ENCODE peak calls at places on chromosomes 2 and 18, in nine cellular contexts. One of them, this sample, is unnamed.

GRCh38 chr2:219525533-219526232 is 11.4 kb downstream of the ASIC4 start:
- DNase-seq in activated T-cell treated with anti-CD3 and anti-CD28 coated beads, Interleukin-2, amount 50 U/mL, for 1 hour: no peak
- DNase-seq in AG08395: no peak
- DNase-seq in B cell: no peak
- DNase-seq in nephron progenitor cell: no peak
- DNase-seq in HTR-8/SVneo: no peak
- DNase-seq in astrocyte of the spinal cord: no peak
- DNase-seq in A549: no peak
- DNase-seq in putamen: no peak
- DNase-seq in this sample: no peak

GRCh38 chr2:60116167-60116870 is 437.1 kb downstream of the BCL11A start:
- DNase-seq in astrocyte of the spinal cord: no peak
- DNase-seq in B cell: no peak
- DNase-seq in nephron progenitor cell: no peak
- DNase-seq in HTR-8/SVneo: no peak
- DNase-seq in AG08395: no peak
- DNase-seq in putamen: no peak
- DNase-seq in activated T-cell treated with anti-CD3 and anti-CD28 coated beads, Interleukin-2, amount 50 U/mL, for 1 hour: no peak
- DNase-seq in A549: no peak
- DNase-seq in this sample: no peak

GRCh38 chr2:95206086-95206485 is 1.2 kb upstream of the ZNF892 start:
- DNase-seq in HTR-8/SVneo: no peak
- DNase-seq in AG08395: no peak
- DNase-seq in putamen: no peak
- DNase-seq in astrocyte of the spinal cord: no peak
- DNase-seq in activated T-cell treated with anti-CD3 and anti-CD28 coated beads, Interleukin-2, amount 50 U/mL, for 1 hour: no peak
- DNase-seq in nephron progenitor cell: peak; percentile 16
- DNase-seq in B cell: no peak
- DNase-seq in A549: no peak
- DNase-seq in this sample: no peak

GRCh38 chr2:239111401-239112100 is 263.7 kb downstream of the TWIST2 start:
- DNase-seq in B cell: no peak
- DNase-seq in activated T-cell treated with anti-CD3 and anti-CD28 coated beads, Interleukin-2, amount 50 U/mL, for 1 hour: no peak
- DNase-seq in astrocyte of the spinal cord: no peak
- DNase-seq in A549: no peak
- DNase-seq in putamen: no peak
- DNase-seq in nephron progenitor cell: no peak
- DNase-seq in AG08395: no peak
- DNase-seq in HTR-8/SVneo: no peak
- DNase-seq in this sample: no peak

GRCh38 chr2:240784629-240785423 is 35.2 kb downstream of the KIF1A start:
- DNase-seq in AG08395: no peak
- DNase-seq in A549: no peak
- DNase-seq in HTR-8/SVneo: no peak
- DNase-seq in astrocyte of the spinal cord: no peak
- DNase-seq in putamen: no peak
- DNase-seq in B cell: no peak
- DNase-seq in activated T-cell treated with anti-CD3 and anti-CD28 coated beads, Interleukin-2, amount 50 U/mL, for 1 hour: no peak
- DNase-seq in nephron progenitor cell: peak; percentile 1
- DNase-seq in this sample: no peak

GRCh38 chr2:157468931-157469708 is 25.2 kb upstream of the CYTIP start:
- DNase-seq in AG08395: peak; percentile 50
- DNase-seq in putamen: no peak
- DNase-seq in activated T-cell treated with anti-CD3 and anti-CD28 coated beads, Interleukin-2, amount 50 U/mL, for 1 hour: no peak
- DNase-seq in B cell: peak; percentile 84
- DNase-seq in HTR-8/SVneo: peak; percentile 30
- DNase-seq in astrocyte of the spinal cord: peak; percentile 58
- DNase-seq in A549: no peak
- DNase-seq in nephron progenitor cell: no peak
- DNase-seq in this sample: peak; percentile 62

GRCh38 chr2:129717560-129718128 is 261.8 kb upstream of the RAB6C start:
- DNase-seq in putamen: no peak
- DNase-seq in AG08395: no peak
- DNase-seq in astrocyte of the spinal cord: no peak
- DNase-seq in nephron progenitor cell: peak; percentile 23
- DNase-seq in activated T-cell treated with anti-CD3 and anti-CD28 coated beads, Interleukin-2, amount 50 U/mL, for 1 hour: no peak
- DNase-seq in A549: no peak
- DNase-seq in B cell: no peak
- DNase-seq in HTR-8/SVneo: no peak
- DNase-seq in this sample: no peak

GRCh38 chr2:160042054-160042453 is 20.4 kb downstream of the PLA2R1 start:
- DNase-seq in AG08395: no peak
- DNase-seq in astrocyte of the spinal cord: no peak
- DNase-seq in activated T-cell treated with anti-CD3 and anti-CD28 coated beads, Interleukin-2, amount 50 U/mL, for 1 hour: no peak
- DNase-seq in putamen: no peak
- DNase-seq in nephron progenitor cell: no peak
- DNase-seq in A549: no peak
- DNase-seq in HTR-8/SVneo: no peak
- DNase-seq in B cell: no peak
- DNase-seq in this sample: no peak

GRCh38 chr2:204634564-204634963 is 89.3 kb downstream of the PARD3B start:
- DNase-seq in HTR-8/SVneo: no peak
- DNase-seq in AG08395: no peak
- DNase-seq in astrocyte of the spinal cord: no peak
- DNase-seq in A549: no peak
- DNase-seq in activated T-cell treated with anti-CD3 and anti-CD28 coated beads, Interleukin-2, amount 50 U/mL, for 1 hour: no peak
- DNase-seq in putamen: no peak
- DNase-seq in B cell: no peak
- DNase-seq in nephron progenitor cell: no peak
- DNase-seq in this sample: no peak

GRCh38 chr2:58688813-58689212 is 447.7 kb upstream of the FANCL start:
- DNase-seq in HTR-8/SVneo: no peak
- DNase-seq in astrocyte of the spinal cord: no peak
- DNase-seq in B cell: no peak
- DNase-seq in activated T-cell treated with anti-CD3 and anti-CD28 coated beads, Interleukin-2, amount 50 U/mL, for 1 hour: no peak
- DNase-seq in A549: no peak
- DNase-seq in AG08395: no peak
- DNase-seq in putamen: no peak
- DNase-seq in nephron progenitor cell: no peak
- DNase-seq in this sample: no peak

GRCh38 chr2:109259671-109260070 is 130.7 kb downstream of the SH3RF3 start:
- DNase-seq in AG08395: no peak
- DNase-seq in putamen: no peak
- DNase-seq in B cell: no peak
- DNase-seq in nephron progenitor cell: no peak
- DNase-seq in A549: no peak
- DNase-seq in HTR-8/SVneo: no peak
- DNase-seq in activated T-cell treated with anti-CD3 and anti-CD28 coated beads, Interleukin-2, amount 50 U/mL, for 1 hour: no peak
- DNase-seq in astrocyte of the spinal cord: no peak
- DNase-seq in this sample: no peak

GRCh38 chr2:23658466-23658942 is 268.4 kb downstream of the ATAD2B start:
- DNase-seq in AG08395: no peak
- DNase-seq in B cell: no peak
- DNase-seq in astrocyte of the spinal cord: no peak
- DNase-seq in activated T-cell treated with anti-CD3 and anti-CD28 coated beads, Interleukin-2, amount 50 U/mL, for 1 hour: no peak
- DNase-seq in putamen: peak; percentile 22
- DNase-seq in A549: no peak
- DNase-seq in nephron progenitor cell: peak; percentile 60
- DNase-seq in HTR-8/SVneo: no peak
- DNase-seq in this sample: peak; percentile 59

GRCh38 chr2:159605441-159606178 is 10.7 kb downstream of the BAZ2B start:
- DNase-seq in AG08395: no peak
- DNase-seq in A549: no peak
- DNase-seq in activated T-cell treated with anti-CD3 and anti-CD28 coated beads, Interleukin-2, amount 50 U/mL, for 1 hour: no peak
- DNase-seq in HTR-8/SVneo: no peak
- DNase-seq in nephron progenitor cell: no peak
- DNase-seq in B cell: no peak
- DNase-seq in astrocyte of the spinal cord: no peak
- DNase-seq in putamen: no peak
- DNase-seq in this sample: no peak

GRCh38 chr2:124112966-124113365 is 87.9 kb downstream of the CNTNAP5 start:
- DNase-seq in AG08395: no peak
- DNase-seq in putamen: no peak
- DNase-seq in B cell: no peak
- DNase-seq in HTR-8/SVneo: no peak
- DNase-seq in nephron progenitor cell: no peak
- DNase-seq in activated T-cell treated with anti-CD3 and anti-CD28 coated beads, Interleukin-2, amount 50 U/mL, for 1 hour: no peak
- DNase-seq in astrocyte of the spinal cord: peak; percentile 3
- DNase-seq in A549: no peak
- DNase-seq in this sample: no peak

GRCh38 chr2:162490795-162491470 is 147.0 kb downstream of the GCA start:
- DNase-seq in A549: no peak
- DNase-seq in activated T-cell treated with anti-CD3 and anti-CD28 coated beads, Interleukin-2, amount 50 U/mL, for 1 hour: no peak
- DNase-seq in nephron progenitor cell: no peak
- DNase-seq in putamen: no peak
- DNase-seq in astrocyte of the spinal cord: no peak
- DNase-seq in HTR-8/SVneo: no peak
- DNase-seq in B cell: no peak
- DNase-seq in AG08395: no peak
- DNase-seq in this sample: no peak

GRCh38 chr18:58541789-58542425 is 87.0 kb downstream of the ALPK2 start:
- DNase-seq in B cell: peak; percentile 54
- DNase-seq in A549: peak; percentile 73
- DNase-seq in activated T-cell treated with anti-CD3 and anti-CD28 coated beads, Interleukin-2, amount 50 U/mL, for 1 hour: no peak
- DNase-seq in HTR-8/SVneo: peak; percentile 84
- DNase-seq in astrocyte of the spinal cord: peak; percentile 99
- DNase-seq in nephron progenitor cell: no peak
- DNase-seq in putamen: no peak
- DNase-seq in AG08395: peak; percentile 95
- DNase-seq in this sample: no peak

GRCh38 chr18:21933931-21934765 is 193.6 kb downstream of the MIB1 start:
- DNase-seq in putamen: no peak
- DNase-seq in A549: no peak
- DNase-seq in HTR-8/SVneo: no peak
- DNase-seq in activated T-cell treated with anti-CD3 and anti-CD28 coated beads, Interleukin-2, amount 50 U/mL, for 1 hour: no peak
- DNase-seq in astrocyte of the spinal cord: no peak
- DNase-seq in B cell: no peak
- DNase-seq in AG08395: no peak
- DNase-seq in nephron progenitor cell: no peak
- DNase-seq in this sample: no peak

GRCh38 chr2:240231838-240232244 is 91.4 kb upstream of the OTOS start:
- DNase-seq in putamen: no peak
- DNase-seq in B cell: no peak
- DNase-seq in A549: no peak
- DNase-seq in nephron progenitor cell: no peak
- DNase-seq in astrocyte of the spinal cord: no peak
- DNase-seq in HTR-8/SVneo: no peak
- DNase-seq in activated T-cell treated with anti-CD3 and anti-CD28 coated beads, Interleukin-2, amount 50 U/mL, for 1 hour: peak; percentile 13
- DNase-seq in AG08395: no peak
- DNase-seq in this sample: no peak

GRCh38 chr2:241843321-241844065 is 15.2 kb downstream of the PDCD1 start:
- DNase-seq in AG08395: no peak
- DNase-seq in B cell: no peak
- DNase-seq in astrocyte of the spinal cord: no peak
- DNase-seq in A549: no peak
- DNase-seq in HTR-8/SVneo: no peak
- DNase-seq in activated T-cell treated with anti-CD3 and anti-CD28 coated beads, Interleukin-2, amount 50 U/mL, for 1 hour: no peak
- DNase-seq in putamen: no peak
- DNase-seq in nephron progenitor cell: no peak
- DNase-seq in this sample: no peak

GRCh38 chr2:12718662-12719399 is 2.1 kb downstream of the TRIB2 start:
- DNase-seq in B cell: peak; percentile 43
- DNase-seq in A549: no peak
- DNase-seq in AG08395: peak; percentile 16
- DNase-seq in nephron progenitor cell: peak; percentile 30
- DNase-seq in activated T-cell treated with anti-CD3 and anti-CD28 coated beads, Interleukin-2, amount 50 U/mL, for 1 hour: peak; percentile 35
- DNase-seq in HTR-8/SVneo: no peak
- DNase-seq in putamen: no peak
- DNase-seq in astrocyte of the spinal cord: no peak
- DNase-seq in this sample: no peak

GRCh38 chr2:198322275-198322674 is 517.9 kb downstream of the PLCL1 start:
- DNase-seq in putamen: no peak
- DNase-seq in activated T-cell treated with anti-CD3 and anti-CD28 coated beads, Interleukin-2, amount 50 U/mL, for 1 hour: no peak
- DNase-seq in AG08395: no peak
- DNase-seq in nephron progenitor cell: peak; percentile 26
- DNase-seq in A549: peak; percentile 12
- DNase-seq in HTR-8/SVneo: no peak
- DNase-seq in astrocyte of the spinal cord: no peak
- DNase-seq in B cell: no peak
- DNase-seq in this sample: no peak

GRCh38 chr2:160871096-160871495 is 289.1 kb upstream of the TANK start:
- DNase-seq in A549: peak; percentile 18
- DNase-seq in B cell: no peak
- DNase-seq in putamen: no peak
- DNase-seq in activated T-cell treated with anti-CD3 and anti-CD28 coated beads, Interleukin-2, amount 50 U/mL, for 1 hour: no peak
- DNase-seq in astrocyte of the spinal cord: peak; percentile 40
- DNase-seq in nephron progenitor cell: no peak
- DNase-seq in AG08395: no peak
- DNase-seq in HTR-8/SVneo: no peak
- DNase-seq in this sample: no peak